ENCODE peak calls at places on chromosomes 16 and 17, in ten cellular contexts. M, Y, A, S, J, O, W, G, I and B are unnamed samples.

GRCh38 chr17:31842416-31843381 is 16.3 kb downstream of the COPRS start:
- DNase-seq in A (peak; percentile 86), W (peak; percentile 27), G (peak; percentile 52), Y (peak; percentile 61), S (no peak), I (peak; percentile 65), J (peak; percentile 76), O (peak; percentile 88), M (peak; percentile 89), B (peak; percentile 95)

GRCh38 chr16:29875206-29875605 is 12.2 kb upstream of the CDIPT start:
- DNase-seq in M (no peak), G (no peak), A (no peak), W (no peak), J (no peak), S (no peak), O (no peak), Y (no peak), I (no peak), B (no peak)

GRCh38 chr16:77833906-77834599 is 45.7 kb downstream of the VAT1L start:
- DNase-seq in I (no peak), G (no peak), A (peak; percentile 89), M (no peak), Y (no peak), W (no peak), O (peak; percentile 65), S (peak; percentile 20), J (no peak), B (peak; percentile 92)

GRCh38 chr17:40648326-40648968 is 829 bp upstream of the SMARCE1 start:
- DNase-seq in S (no peak), O (peak; percentile 83), J (peak; percentile 55), M (peak; percentile 10), G (peak; percentile 7), A (peak; percentile 53), W (no peak), I (peak; percentile 26), Y (peak; percentile 38), B (peak; percentile 74)

GRCh38 chr16:86396318-86396882 is 113.9 kb upstream of the FOXF1 start:
- DNase-seq in W (no peak), O (no peak), G (peak; percentile 78), A (no peak), M (peak; percentile 60), J (no peak), S (no peak), I (no peak), Y (no peak), B (peak; percentile 92)

GRCh38 chr17:8468988-8469387 is 33.3 kb downstream of the NDEL1 start:
- DNase-seq in G (no peak), A (no peak), M (no peak), J (no peak), Y (no peak), W (no peak), O (no peak), S (no peak), I (no peak), B (no peak)

GRCh38 chr16:61891460-61891859 is 144.8 kb downstream of the CDH8 start:
- DNase-seq in A (no peak), O (no peak), J (no peak), M (no peak), G (no peak), Y (no peak), I (no peak), W (no peak), S (no peak), B (no peak)

GRCh38 chr16:80197790-80198201 is 343.0 kb upstream of the DYNLRB2 start:
- DNase-seq in A (peak; percentile 91), J (no peak), I (no peak), W (no peak), Y (no peak), G (peak; percentile 92), O (no peak), S (peak; percentile 43), M (no peak), B (peak; percentile 93)

GRCh38 chr17:2067559-2067958 is 12.7 kb downstream of the HIC1 start:
- DNase-seq in J (no peak), A (peak; percentile 84), G (no peak), I (no peak), W (no peak), S (no peak), O (no peak), M (no peak), Y (peak; percentile 55), B (peak; percentile 73)

GRCh38 chr17:69651921-69652320 is 237.4 kb downstream of the MAP2K6 start:
- DNase-seq in W (no peak), O (no peak), M (no peak), G (no peak), Y (no peak), I (no peak), S (no peak), J (no peak), A (no peak), B (no peak)

DNA sequence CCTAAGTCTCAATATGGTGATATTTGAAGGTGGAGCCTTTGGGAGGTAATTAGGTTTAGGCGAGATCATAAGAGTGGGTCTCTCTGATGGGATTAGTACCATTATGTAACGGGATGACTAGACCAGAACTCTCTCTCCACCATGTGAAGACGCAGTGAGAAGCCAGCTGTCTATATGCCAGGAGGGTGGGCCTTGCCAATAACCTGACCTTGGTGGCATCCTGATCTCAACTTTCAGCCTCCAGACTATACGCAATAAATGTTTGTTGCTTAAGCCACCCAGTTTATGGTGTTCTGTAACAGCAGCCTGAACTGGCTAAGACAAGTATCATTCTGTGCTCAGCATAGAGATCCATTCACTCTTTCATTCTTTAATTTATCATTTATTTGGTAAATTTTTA is 167.2 kb upstream of the CDH11 start:
- DNase-seq in G (no peak), A (no peak), J (no peak), O (no peak), Y (peak; percentile 32), S (no peak), I (no peak), M (no peak), W (no peak), B (no peak)
- TF ChIP-seq CTCF in G (no peak), A (no peak), J (no peak), O (no peak), Y (no peak), S (no peak), I (no peak), M (no peak), W (no peak), B (no peak)

DNA sequence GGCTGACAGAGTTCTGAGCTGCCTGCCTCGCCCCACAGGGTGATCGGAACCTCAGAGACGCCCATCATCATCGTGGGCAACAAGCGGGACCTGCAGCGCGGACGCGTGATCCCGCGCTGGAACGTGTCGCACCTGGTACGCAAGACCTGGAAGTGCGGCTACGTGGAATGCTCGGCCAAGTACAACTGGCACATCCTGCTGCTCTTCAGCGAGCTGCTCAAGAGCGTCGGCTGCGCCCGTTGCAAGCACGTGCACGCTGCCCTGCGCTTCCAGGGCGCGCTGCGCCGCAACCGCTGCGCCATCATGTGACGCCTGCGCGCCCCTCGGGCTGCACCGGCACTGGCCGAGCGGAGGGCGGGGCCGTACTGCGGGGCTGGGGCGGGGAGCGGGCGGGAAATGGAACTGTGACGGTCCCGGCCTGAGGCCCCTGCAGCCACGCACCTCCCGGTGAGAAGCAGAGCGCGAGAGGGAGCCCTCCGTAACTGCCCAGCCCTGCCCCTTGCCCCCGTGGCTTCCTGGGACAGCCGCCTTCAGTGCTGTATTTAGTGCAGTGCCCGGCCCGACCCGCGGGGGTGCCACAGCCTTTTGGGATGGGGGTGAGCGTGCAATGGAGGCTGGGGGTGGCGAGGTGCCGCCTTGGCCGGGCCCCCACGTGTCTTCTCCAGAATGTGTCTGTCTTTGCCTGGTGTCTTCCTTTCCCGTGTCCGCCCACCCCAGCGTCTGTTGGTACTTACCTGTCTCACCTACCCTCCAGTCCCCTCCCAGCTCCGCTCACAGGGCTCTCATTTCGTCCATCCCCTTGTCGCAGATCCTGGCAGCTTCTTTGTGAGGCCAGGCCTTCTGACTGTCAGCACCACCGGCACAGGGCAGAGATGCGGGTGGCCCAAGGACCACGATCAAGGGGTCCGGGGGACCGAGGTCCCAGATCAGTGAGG is 9.8 kb downstream of the RASL10B start:
- DNase-seq in I (no peak), W (no peak), M (no peak), G (no peak), Y (no peak), S (no peak), O (peak; percentile 70), A (no peak), J (no peak), B (no peak)
- TF ChIP-seq CTCF in I (no peak), W (no peak), M (no peak), G (no peak), Y (no peak), S (no peak), O (no peak), A (no peak), J (no peak), B (no peak)

DNA sequence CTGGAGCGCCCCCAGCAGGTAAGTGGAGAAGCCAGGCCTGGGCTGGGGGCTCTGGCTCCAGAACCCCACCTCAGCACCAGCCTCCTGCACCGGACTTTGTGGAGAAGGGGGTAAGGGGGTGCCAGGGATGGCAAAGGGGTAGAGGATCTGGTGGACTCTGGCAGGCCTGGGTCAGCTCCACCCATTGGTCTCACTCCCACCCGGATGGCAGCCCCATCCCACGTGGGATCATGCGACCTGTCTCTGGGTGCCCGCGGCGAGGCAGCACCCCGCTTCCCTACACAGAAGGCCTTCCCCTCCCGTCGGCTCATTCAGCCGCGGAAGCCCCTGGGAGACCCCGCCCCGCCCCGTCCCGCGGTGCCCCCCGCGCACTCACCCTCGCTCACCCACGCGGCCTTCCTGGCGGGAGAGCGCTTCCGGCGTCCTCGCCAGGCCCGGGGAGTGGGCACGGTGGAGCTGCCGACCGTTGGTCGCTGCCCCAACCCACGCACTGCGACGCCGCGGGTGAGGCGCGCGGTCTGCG is 498 bp upstream of the PLEKHG4 start:
- DNase-seq in I (no peak), O (peak; percentile 28), J (no peak), S (no peak), A (no peak), M (no peak), W (no peak), G (no peak), Y (no peak), B (no peak)
- TF ChIP-seq CTCF in I (no peak), O (peak; percentile 37), J (no peak), S (no peak), A (peak; percentile 36), M (peak; percentile 21), W (no peak), G (no peak), Y (no peak), B (no peak)

GRCh38 chr16:67200491-67200890 is 1.6 kb downstream of the ELMO3 start:
- DNase-seq in Y (no peak), M (no peak), O (no peak), S (no peak), A (no peak), G (no peak), I (no peak), J (no peak), W (no peak), B (no peak)

GRCh38 chr16:67199808-67200198 is 872 bp downstream of the ELMO3 start:
- DNase-seq in Y (no peak), G (no peak), M (no peak), W (no peak), S (no peak), O (peak; percentile 61), J (no peak), A (no peak), I (no peak), B (no peak)

GRCh38 chr16:67197704-67198103 is 1.2 kb upstream of the ELMO3 start:
- DNase-seq in W (no peak), J (no peak), S (no peak), O (no peak), M (no peak), I (no peak), G (no peak), A (no peak), Y (no peak), B (no peak)

GRCh38 chr16:67198238-67198734 is 645 bp upstream of the ELMO3 start:
- DNase-seq in S (no peak), Y (no peak), O (peak; percentile 53), I (no peak), G (no peak), J (no peak), A (peak; percentile 63), W (peak; percentile 64), M (no peak), B (peak; percentile 49)

GRCh38 chr16:67199011-67199807 is at the start of gene ELMO3:
- DNase-seq in O (peak; percentile 87), Y (no peak), W (no peak), J (peak; percentile 55), I (no peak), A (no peak), S (no peak), G (no peak), M (peak; percentile 82), B (no peak)
- TF ChIP-seq CTCF in O (peak; percentile 53), Y (peak; percentile 27), W (no peak), J (peak; percentile 57), I (peak; percentile 60), A (peak; percentile 44), S (peak; percentile 60), G (peak; percentile 50), M (peak; percentile 45), B (peak; percentile 39)